ENCODE peak calls at places on chromosomes 4 and X, in six cellular contexts. One of them, this sample, is unnamed.

GRCh38 chrX:18549643-18550042 is 122.3 kb downstream of the RS1 start:
- DNase-seq in cardiac muscle cell: no peak
- DNase-seq in CD8-positive, alpha-beta T cell: no peak
- DNase-seq in ovary: no peak
- DNase-seq in CD4-positive, alpha-beta memory T cell: no peak
- DNase-seq in aorta: no peak
- DNase-seq in this sample: no peak

GRCh38 chr4:128809477-128810330 is at the start of gene JADE1:
- DNase-seq in cardiac muscle cell: peak; percentile 98
- DNase-seq in CD8-positive, alpha-beta T cell: peak; percentile 92
- DNase-seq in ovary: peak; percentile 90
- DNase-seq in CD4-positive, alpha-beta memory T cell: peak; percentile 91
- DNase-seq in aorta: peak; percentile 94
- DNase-seq in this sample: peak; percentile 87

GRCh38 chr4:16082424-16083216 is 1.2 kb downstream of the PROM1 start:
- DNase-seq in cardiac muscle cell: peak; percentile 16
- DNase-seq in CD8-positive, alpha-beta T cell: no peak
- DNase-seq in ovary: peak; percentile 31
- DNase-seq in CD4-positive, alpha-beta memory T cell: peak; percentile 3
- DNase-seq in aorta: peak; percentile 81
- DNase-seq in this sample: peak; percentile 40

GRCh38 chr4:40856836-40857362 is 107.1 kb downstream of the NSUN7 start:
- DNase-seq in cardiac muscle cell: peak; percentile 60
- DNase-seq in CD8-positive, alpha-beta T cell: peak; percentile 49
- DNase-seq in ovary: peak; percentile 73
- DNase-seq in CD4-positive, alpha-beta memory T cell: peak; percentile 15
- DNase-seq in aorta: peak; percentile 93
- DNase-seq in this sample: no peak

GRCh38 chr4:85760521-85760920 is 285.6 kb downstream of the ARHGAP24 start:
- DNase-seq in cardiac muscle cell: peak; percentile 41
- DNase-seq in CD8-positive, alpha-beta T cell: no peak
- DNase-seq in ovary: no peak
- DNase-seq in CD4-positive, alpha-beta memory T cell: no peak
- DNase-seq in aorta: no peak
- DNase-seq in this sample: no peak

GRCh38 chr4:185304944-185305690 is 90.6 kb downstream of the LRP2BP start:
- DNase-seq in cardiac muscle cell: peak; percentile 25
- DNase-seq in CD8-positive, alpha-beta T cell: no peak
- DNase-seq in ovary: no peak
- DNase-seq in CD4-positive, alpha-beta memory T cell: peak; percentile 37
- DNase-seq in aorta: no peak
- DNase-seq in this sample: no peak

GRCh38 chrX:49037883-49038475 is 5.2 kb downstream of the TFE3 start:
- DNase-seq in cardiac muscle cell: peak; percentile 50
- DNase-seq in CD8-positive, alpha-beta T cell: no peak
- DNase-seq in ovary: no peak
- DNase-seq in CD4-positive, alpha-beta memory T cell: no peak
- DNase-seq in aorta: no peak
- DNase-seq in this sample: no peak

GRCh38 chrX:71514367-71515038 is 18.4 kb upstream of the OGT start:
- DNase-seq in cardiac muscle cell: no peak
- DNase-seq in CD8-positive, alpha-beta T cell: no peak
- DNase-seq in ovary: no peak
- DNase-seq in CD4-positive, alpha-beta memory T cell: peak; percentile 57
- DNase-seq in aorta: no peak
- DNase-seq in this sample: no peak

GRCh38 chrX:34381241-34381640 is 249.1 kb upstream of the FAM47A start:
- DNase-seq in cardiac muscle cell: peak; percentile 27
- DNase-seq in CD8-positive, alpha-beta T cell: no peak
- DNase-seq in ovary: no peak
- DNase-seq in CD4-positive, alpha-beta memory T cell: no peak
- DNase-seq in aorta: no peak
- DNase-seq in this sample: no peak

GRCh38 chrX:17656035-17656418 is 81.3 kb upstream of the SCML1 start:
- DNase-seq in cardiac muscle cell: peak; percentile 13
- DNase-seq in CD8-positive, alpha-beta T cell: no peak
- DNase-seq in ovary: peak; percentile 18
- DNase-seq in CD4-positive, alpha-beta memory T cell: no peak
- DNase-seq in aorta: no peak
- DNase-seq in this sample: no peak

GRCh38 chr4:6941796-6942195 is 32.2 kb downstream of the TBC1D14 start:
- DNase-seq in cardiac muscle cell: no peak
- DNase-seq in CD8-positive, alpha-beta T cell: no peak
- DNase-seq in ovary: no peak
- DNase-seq in CD4-positive, alpha-beta memory T cell: no peak
- DNase-seq in aorta: no peak
- DNase-seq in this sample: no peak

GRCh38 chr4:6942238-6942800 is 32.7 kb downstream of the TBC1D14 start:
- DNase-seq in cardiac muscle cell: peak; percentile 96
- DNase-seq in CD8-positive, alpha-beta T cell: peak; percentile 75
- DNase-seq in ovary: no peak
- DNase-seq in CD4-positive, alpha-beta memory T cell: peak; percentile 65
- DNase-seq in aorta: no peak
- DNase-seq in this sample: no peak

GRCh38 chr4:6939761-6940743 is 30.4 kb downstream of the TBC1D14 start:
- DNase-seq in cardiac muscle cell: no peak
- DNase-seq in CD8-positive, alpha-beta T cell: no peak
- DNase-seq in ovary: no peak
- DNase-seq in CD4-positive, alpha-beta memory T cell: no peak
- DNase-seq in aorta: no peak
- DNase-seq in this sample: no peak

GRCh38 chr4:6938758-6939201 is 29.2 kb downstream of the TBC1D14 start:
- DNase-seq in cardiac muscle cell: no peak
- DNase-seq in CD8-positive, alpha-beta T cell: no peak
- DNase-seq in ovary: no peak
- DNase-seq in CD4-positive, alpha-beta memory T cell: no peak
- DNase-seq in aorta: no peak
- DNase-seq in this sample: no peak

GRCh38 chr4:6940744-6941137 is 31.1 kb downstream of the TBC1D14 start:
- DNase-seq in cardiac muscle cell: no peak
- DNase-seq in CD8-positive, alpha-beta T cell: no peak
- DNase-seq in ovary: no peak
- DNase-seq in CD4-positive, alpha-beta memory T cell: no peak
- DNase-seq in aorta: no peak
- DNase-seq in this sample: no peak
- H3K27ac ChIP-seq in cardiac muscle cell: no peak overlapping the region
- H3K27ac ChIP-seq in CD8-positive, alpha-beta T cell: no peak overlapping the region
- H3K27ac ChIP-seq in ovary: no peak overlapping the region
- H3K27ac ChIP-seq in CD4-positive, alpha-beta memory T cell: peak overlapping the region; percentile 52
- H3K27ac ChIP-seq in aorta: no peak overlapping the region
- H3K27ac ChIP-seq in this sample: no peak overlapping the region

GRCh38 chr4:24560770-24561415 is 23.5 kb downstream of the DHX15 start:
- DNase-seq in cardiac muscle cell: peak; percentile 36
- DNase-seq in CD8-positive, alpha-beta T cell: no peak
- DNase-seq in ovary: no peak
- DNase-seq in CD4-positive, alpha-beta memory T cell: no peak
- DNase-seq in aorta: no peak
- DNase-seq in this sample: no peak
- H3K36me3 ChIP-seq in cardiac muscle cell: peaks cover 3% of the 10 kb centered on the region
- H3K36me3 ChIP-seq in CD8-positive, alpha-beta T cell: peaks cover 4% of the 10 kb centered on the region
- H3K36me3 ChIP-seq in ovary: no peaks in the 10 kb centered on the region
- H3K36me3 ChIP-seq in CD4-positive, alpha-beta memory T cell: no peaks in the 10 kb centered on the region
- H3K36me3 ChIP-seq in aorta: no peaks in the 10 kb centered on the region
- H3K36me3 ChIP-seq in this sample: no peaks in the 10 kb centered on the region

DNA sequence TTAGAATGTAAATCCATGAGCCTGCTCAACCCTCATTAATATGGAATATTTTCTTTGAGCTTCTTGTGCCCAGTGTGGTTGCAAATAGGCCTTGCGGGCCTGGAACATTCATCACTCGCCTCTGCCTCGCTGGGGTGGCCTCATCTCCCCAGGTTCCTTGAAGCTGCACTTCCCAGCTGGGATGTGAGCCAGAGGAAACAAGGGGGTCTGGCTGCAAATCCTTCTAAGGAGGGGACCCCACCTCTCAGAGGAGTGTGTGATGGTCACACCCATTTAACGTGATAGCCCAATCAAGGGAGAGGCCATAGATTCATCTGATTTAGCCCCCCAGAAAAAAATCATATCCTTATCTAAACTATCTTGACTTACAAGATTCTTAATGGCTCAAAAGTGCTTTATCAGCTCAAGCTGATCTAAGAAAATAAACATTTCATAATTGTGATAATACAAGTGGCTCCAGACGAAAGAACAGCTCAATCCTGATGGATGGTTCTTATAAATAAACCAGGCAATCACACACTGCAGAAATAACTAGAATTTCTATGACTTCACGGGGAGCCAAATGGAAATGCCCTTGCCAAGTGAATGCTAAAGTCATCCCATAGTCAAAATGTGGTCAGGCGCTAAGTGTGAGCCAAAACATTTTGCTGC is 189.9 kb downstream of the PTTG2 start:
- DNase-seq in cardiac muscle cell: peak; percentile 56
- DNase-seq in CD8-positive, alpha-beta T cell: no peak
- DNase-seq in ovary: no peak
- DNase-seq in CD4-positive, alpha-beta memory T cell: no peak
- DNase-seq in aorta: no peak
- DNase-seq in this sample: no peak
- H3K4me1 ChIP-seq in cardiac muscle cell: peaks cover 9% of the 10 kb centered on the region
- H3K4me1 ChIP-seq in CD8-positive, alpha-beta T cell: peaks cover 11% of the 10 kb centered on the region
- H3K4me1 ChIP-seq in ovary: peaks cover 2% of the 10 kb centered on the region
- H3K4me1 ChIP-seq in CD4-positive, alpha-beta memory T cell: peaks cover 23% of the 10 kb centered on the region
- H3K4me1 ChIP-seq in aorta: peaks cover 3% of the 10 kb centered on the region
- H3K4me1 ChIP-seq in this sample: peaks cover 4% of the 10 kb centered on the region

DNA sequence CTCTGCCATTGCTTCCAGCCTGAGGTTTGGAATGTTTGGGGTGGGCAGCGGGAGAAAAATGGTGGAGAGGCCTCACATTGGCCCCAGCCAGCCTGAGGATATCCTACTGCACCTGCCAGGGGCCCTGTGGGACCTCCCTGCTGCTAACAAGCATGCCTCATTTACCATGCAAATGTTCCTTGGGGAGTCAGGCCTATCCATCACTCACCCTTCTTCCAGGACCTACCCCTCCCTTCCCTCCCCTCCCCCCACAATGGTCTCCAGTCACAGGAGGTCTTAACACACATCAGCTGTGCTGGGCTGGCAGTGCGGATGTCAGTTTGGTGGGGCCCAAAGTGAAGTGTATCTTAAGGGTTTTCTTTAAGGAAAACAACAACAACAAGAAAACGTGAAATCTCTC is 139.2 kb downstream of the SHOX start:
- DNase-seq in cardiac muscle cell: no peak
- DNase-seq in CD8-positive, alpha-beta T cell: no peak
- DNase-seq in ovary: no peak
- DNase-seq in CD4-positive, alpha-beta memory T cell: no peak
- DNase-seq in aorta: peak; percentile 22
- DNase-seq in this sample: no peak
- H3K27ac ChIP-seq in cardiac muscle cell: no peak overlapping the region
- H3K27ac ChIP-seq in CD8-positive, alpha-beta T cell: no peak overlapping the region
- H3K27ac ChIP-seq in ovary: no peak overlapping the region
- H3K27ac ChIP-seq in CD4-positive, alpha-beta memory T cell: no peak overlapping the region
- H3K27ac ChIP-seq in aorta: no peak overlapping the region
- H3K27ac ChIP-seq in this sample: no peak overlapping the region